ENCODE peak calls at places on chromosomes 4 and X, in seven cellular contexts. R, N, M, Q, G, D and E are unnamed samples.

GRCh38 chrX:106672527-106672926 is 54.0 kb upstream of the RNF128 start:
- DNase-seq in R (no peak), N (no peak), M (no peak), Q (no peak), G (no peak), D (no peak), E (no peak)

GRCh38 chrX:153445106-153445855 is 575 bp downstream of the TREX2 start:
- DNase-seq in R (no peak), N (no peak), M (no peak), Q (no peak), G (no peak), D (no peak), E (no peak)

GRCh38 chrX:153649915-153650782 is 3.1 kb downstream of the DUSP9 start:
- DNase-seq in R (no peak), N (no peak), M (no peak), Q (peak), G (no peak), D (no peak), E (no peak)

GRCh38 chr4:8528713-8529112 is 51.5 kb upstream of the GPR78 start:
- DNase-seq in R (no peak), N (no peak), M (no peak), Q (no peak), G (no peak), D (peak), E (no peak)

GRCh38 chrX:20011608-20012007 is 20.7 kb upstream of the BCLAF3 start:
- DNase-seq in R (no peak), N (no peak), M (no peak), Q (no peak), G (no peak), D (no peak), E (no peak)

GRCh38 chr4:140136509-140136908 is 17.5 kb downstream of the MAML3 start:
- DNase-seq in R (no peak), N (no peak), M (no peak), Q (no peak), G (no peak), D (no peak), E (no peak)

GRCh38 chr4:169106696-169107229 is 96.7 kb upstream of the CBR4 start:
- DNase-seq in R (no peak), N (no peak), M (no peak), Q (no peak), G (no peak), D (no peak), E (no peak)

GRCh38 chr4:7680106-7680505 is 245.4 kb upstream of the PSAPL1 start:
- DNase-seq in R (no peak), N (no peak), M (no peak), Q (no peak), G (no peak), D (no peak), E (no peak)

GRCh38 chr4:8391071-8391470 is 49.5 kb downstream of the ACOX3 start:
- DNase-seq in R (no peak), N (no peak), M (no peak), Q (peak), G (no peak), D (no peak), E (no peak)

GRCh38 chrX:40687169-40687568 is 39.8 kb upstream of the CXorf38 start:
- DNase-seq in R (no peak), N (no peak), M (no peak), Q (no peak), G (no peak), D (no peak), E (no peak)

GRCh38 chr4:136590440-136590839 is 941.9 kb downstream of the PCDH18 start:
- DNase-seq in R (no peak), N (no peak), M (no peak), Q (no peak), G (no peak), D (no peak), E (no peak)

GRCh38 chrX:21438792-21439191 is 64.6 kb downstream of the CNKSR2 start:
- DNase-seq in R (no peak), N (no peak), M (peak), Q (no peak), G (no peak), D (peak), E (no peak)

GRCh38 chr4:163191999-163192398 is 25.3 kb upstream of the NAF1 start:
- DNase-seq in R (no peak), N (no peak), M (no peak), Q (no peak), G (no peak), D (peak), E (no peak)

GRCh38 chrX:70954871-70955270 is 24.0 kb upstream of the SLC7A3 start:
- DNase-seq in R (no peak), N (no peak), M (no peak), Q (no peak), G (no peak), D (no peak), E (no peak)

GRCh38 chrX:70960728-70961127 is 29.8 kb upstream of the SLC7A3 start:
- DNase-seq in R (no peak), N (no peak), M (no peak), Q (peak), G (no peak), D (peak), E (no peak)
- TF ChIP-seq CTCF in R (no peak), N (no peak), M (peak), Q (no peak), G (no peak), D (no peak), E (no peak)

GRCh38 chrX:47198687-47199080 is 5.1 kb downstream of the UBA1 start:
- DNase-seq in R (no peak), N (no peak), M (no peak), Q (no peak), G (no peak), D (no peak), E (no peak)

GRCh38 chrX:47201545-47201944 is 7.9 kb downstream of the UBA1 start:
- DNase-seq in R (no peak), N (no peak), M (no peak), Q (no peak), G (no peak), D (no peak), E (no peak)

GRCh38 chrX:47199286-47199685 is 5.7 kb downstream of the UBA1 start:
- DNase-seq in R (no peak), N (no peak), M (no peak), Q (no peak), G (no peak), D (no peak), E (no peak)

GRCh38 chrX:47202316-47202715 is 8.7 kb downstream of the UBA1 start:
- DNase-seq in R (no peak), N (no peak), M (no peak), Q (no peak), G (no peak), D (no peak), E (no peak)

GRCh38 chrX:47200385-47201150 is 6.9 kb downstream of the UBA1 start:
- DNase-seq in R (no peak), N (no peak), M (no peak), Q (no peak), G (peak), D (no peak), E (no peak)
- TF ChIP-seq CTCF in R (no peak), N (no peak), M (no peak), Q (no peak), G (peak), D (no peak), E (no peak)

GRCh38 chrX:15973299-15973698 is 118.7 kb upstream of the AP1S2 start:
- DNase-seq in R (peak), N (no peak), M (peak), Q (peak), G (no peak), D (peak), E (peak)
- TF ChIP-seq CTCF in R (peak), N (peak), M (peak), Q (peak), G (peak), D (peak), E (peak)

GRCh38 chrX:78614264-78614663 is 44.9 kb downstream of the RTL3 start:
- DNase-seq in R (no peak), N (no peak), M (no peak), Q (no peak), G (no peak), D (no peak), E (no peak)
- TF ChIP-seq CTCF in R (no peak), N (no peak), M (no peak), Q (no peak), G (no peak), D (no peak), E (no peak)

DNA sequence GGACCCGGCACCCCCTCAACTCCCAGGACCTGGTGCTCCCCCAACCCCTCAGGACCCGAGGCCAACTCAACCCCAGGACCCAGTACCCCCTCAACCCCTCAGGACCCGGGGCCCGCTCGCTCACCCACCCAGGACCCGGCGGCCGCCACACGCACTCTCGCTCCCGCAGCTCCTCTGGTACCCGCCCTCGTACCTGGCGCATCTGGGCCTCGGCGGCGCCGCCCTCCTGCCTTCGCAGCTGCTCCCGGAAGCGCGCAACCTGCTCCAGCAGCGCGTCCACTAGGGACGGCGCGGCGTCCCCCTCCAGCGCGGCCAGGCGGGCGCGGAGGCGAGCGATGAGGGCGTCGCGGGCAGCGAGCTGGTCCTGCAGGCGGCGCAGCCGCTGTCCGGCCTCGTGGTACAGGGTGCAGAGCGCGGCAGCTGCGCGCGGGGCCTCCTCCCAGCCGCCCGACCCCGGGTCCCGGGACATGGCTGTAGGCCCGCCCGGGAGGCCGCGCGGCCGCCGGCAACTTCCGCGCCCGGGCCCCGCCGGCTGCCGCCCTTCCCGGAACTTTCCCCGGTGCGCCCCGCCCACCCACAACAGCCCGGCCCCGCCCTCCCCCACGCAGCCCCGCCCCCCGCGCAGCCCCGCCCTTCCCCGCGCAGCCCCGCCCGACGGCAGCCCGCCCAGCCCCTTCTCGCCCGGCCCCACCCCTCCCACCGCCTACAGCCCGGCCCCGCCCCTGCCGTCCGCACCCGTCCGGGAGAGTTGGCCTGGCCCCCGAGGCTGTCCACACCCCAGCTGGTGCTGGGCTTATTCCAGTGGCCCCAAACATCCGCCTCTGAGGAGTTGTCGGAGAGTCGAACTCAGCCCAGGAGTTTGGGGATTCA is at the start of gene TNIP2:
- DNase-seq in R (peak), N (peak), M (peak), Q (peak), G (peak), D (peak), E (peak)
- TF ChIP-seq CTCF in R (peak), N (no peak), M (peak), Q (no peak), G (peak), D (no peak), E (peak)

GRCh38 chr4:1052231-1052671 is 40.8 kb downstream of the FGFRL1 start:
- DNase-seq in R (no peak), N (no peak), M (no peak), Q (no peak), G (no peak), D (no peak), E (no peak)

GRCh38 chr4:1049591-1049905 is 38.1 kb downstream of the FGFRL1 start:
- DNase-seq in R (no peak), N (no peak), M (no peak), Q (no peak), G (no peak), D (no peak), E (no peak)

GRCh38 chr4:1048781-1049590 is 37.6 kb downstream of the FGFRL1 start:
- DNase-seq in R (no peak), N (no peak), M (no peak), Q (no peak), G (no peak), D (no peak), E (no peak)

GRCh38 chr4:1051472-1051871 is 40.0 kb downstream of the FGFRL1 start:
- DNase-seq in R (no peak), N (no peak), M (no peak), Q (no peak), G (no peak), D (no peak), E (no peak)

DNA sequence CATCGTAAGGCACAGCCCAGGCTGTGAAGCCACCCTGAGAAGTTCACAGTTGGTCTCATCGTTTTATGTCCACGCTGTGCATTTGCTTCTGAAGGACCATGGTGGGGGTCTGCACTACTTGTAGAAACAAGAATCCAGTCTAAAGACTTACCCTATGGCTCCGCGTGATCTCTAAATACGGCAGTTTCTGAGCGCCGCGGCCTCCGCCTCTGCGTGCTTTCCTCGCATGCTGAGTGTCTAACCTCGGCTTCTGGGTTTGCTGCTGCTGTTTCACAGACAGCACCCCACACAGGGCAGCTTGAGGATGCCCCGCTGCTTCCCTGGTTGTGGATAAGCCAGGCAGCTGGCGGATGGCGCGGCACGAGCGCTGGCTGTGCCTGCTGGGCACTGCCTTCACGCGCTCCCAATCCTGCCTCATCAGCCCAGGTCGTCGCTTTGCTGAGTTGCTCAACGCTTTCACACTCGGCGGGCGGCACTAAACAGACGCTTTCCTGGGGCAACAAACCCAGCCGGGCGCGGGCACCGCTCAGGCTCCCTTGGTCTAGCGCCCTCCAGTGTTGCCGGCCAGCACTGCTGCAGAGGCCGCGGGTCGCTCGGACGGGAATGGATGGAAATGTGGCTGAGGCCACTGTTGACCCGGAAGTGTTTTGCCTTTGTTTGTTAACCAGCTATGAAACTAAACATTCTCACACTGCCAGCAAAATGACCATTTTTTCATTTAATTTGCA is 39.2 kb downstream of the FGFRL1 start:
- DNase-seq in R (no peak), N (no peak), M (no peak), Q (peak), G (no peak), D (no peak), E (no peak)
- TF ChIP-seq CTCF in R (no peak), N (no peak), M (no peak), Q (no peak), G (peak), D (no peak), E (no peak)

DNA sequence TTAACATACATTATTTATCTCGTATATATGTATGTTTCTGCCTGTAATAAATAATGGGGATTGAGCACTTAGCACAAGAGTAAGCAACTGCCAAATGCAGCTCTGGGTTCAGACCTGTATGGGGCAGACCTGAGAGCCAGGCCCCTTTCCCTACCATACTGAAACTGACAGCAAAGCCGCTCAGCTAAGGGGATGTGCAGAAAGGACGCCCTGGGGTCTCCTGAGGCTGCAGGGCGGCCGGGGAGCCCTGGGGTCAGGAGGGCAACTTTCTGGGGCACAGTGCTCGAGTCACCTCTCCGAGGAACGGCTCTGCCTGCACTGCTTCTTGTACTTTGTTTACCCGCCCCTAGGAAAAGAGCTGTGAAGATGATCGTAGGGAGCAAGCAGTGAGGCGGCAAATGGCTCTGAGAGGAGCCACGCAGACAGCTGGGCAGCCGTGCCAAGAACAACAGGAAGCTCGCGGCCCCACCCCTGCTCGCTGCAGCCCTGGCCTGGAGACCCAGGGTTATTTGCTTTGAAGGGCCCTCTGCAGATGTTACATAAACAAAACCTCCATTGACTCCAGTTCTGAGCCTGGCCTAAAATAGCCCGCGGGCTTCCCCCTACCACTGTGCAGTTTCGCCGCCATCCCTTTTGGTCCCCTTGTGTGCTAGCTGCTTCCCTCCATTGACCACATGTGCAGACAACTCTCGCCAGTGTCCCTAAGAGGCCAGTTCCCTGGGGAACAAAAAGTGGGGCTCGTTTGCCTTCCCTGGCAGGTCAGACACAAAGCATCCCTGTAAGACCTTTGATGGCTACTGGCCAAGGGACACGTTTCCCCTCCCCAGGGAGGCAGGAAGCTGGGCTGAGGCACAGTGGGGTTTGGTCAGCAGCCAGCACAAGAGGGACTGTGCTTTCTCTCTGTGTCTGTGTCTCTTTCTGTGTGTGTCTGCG is 111.3 kb upstream of the LNX1 start:
- DNase-seq in R (peak), N (peak), M (peak), Q (peak), G (peak), D (peak), E (peak)
- TF ChIP-seq CTCF in R (no peak), N (no peak), M (peak), Q (no peak), G (no peak), D (peak), E (no peak)

DNA sequence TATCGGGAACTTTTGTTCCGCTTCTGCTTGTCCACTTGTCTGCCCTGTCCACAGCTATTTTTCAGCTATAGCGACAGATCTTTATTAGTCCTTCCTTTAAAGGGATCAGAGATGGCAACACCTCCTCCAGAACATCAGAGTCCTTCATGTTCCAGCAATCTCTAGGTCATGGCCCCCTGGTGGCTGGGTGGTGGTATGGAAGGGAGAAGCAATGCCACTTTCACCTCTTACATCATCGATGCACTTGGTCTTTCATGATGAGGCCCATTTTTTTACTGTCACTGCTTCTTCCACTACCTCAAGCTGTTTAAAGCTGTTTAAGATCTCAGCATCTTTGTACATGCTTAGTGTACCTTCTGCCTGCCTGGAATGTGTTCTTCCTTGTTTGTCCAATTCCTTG is 106.7 kb downstream of the ARHGAP6 start:
- DNase-seq in R (no peak), N (no peak), M (peak), Q (no peak), G (no peak), D (peak), E (peak)
- TF ChIP-seq CTCF in R (no peak), N (no peak), M (peak), Q (no peak), G (no peak), D (peak), E (no peak)

DNA sequence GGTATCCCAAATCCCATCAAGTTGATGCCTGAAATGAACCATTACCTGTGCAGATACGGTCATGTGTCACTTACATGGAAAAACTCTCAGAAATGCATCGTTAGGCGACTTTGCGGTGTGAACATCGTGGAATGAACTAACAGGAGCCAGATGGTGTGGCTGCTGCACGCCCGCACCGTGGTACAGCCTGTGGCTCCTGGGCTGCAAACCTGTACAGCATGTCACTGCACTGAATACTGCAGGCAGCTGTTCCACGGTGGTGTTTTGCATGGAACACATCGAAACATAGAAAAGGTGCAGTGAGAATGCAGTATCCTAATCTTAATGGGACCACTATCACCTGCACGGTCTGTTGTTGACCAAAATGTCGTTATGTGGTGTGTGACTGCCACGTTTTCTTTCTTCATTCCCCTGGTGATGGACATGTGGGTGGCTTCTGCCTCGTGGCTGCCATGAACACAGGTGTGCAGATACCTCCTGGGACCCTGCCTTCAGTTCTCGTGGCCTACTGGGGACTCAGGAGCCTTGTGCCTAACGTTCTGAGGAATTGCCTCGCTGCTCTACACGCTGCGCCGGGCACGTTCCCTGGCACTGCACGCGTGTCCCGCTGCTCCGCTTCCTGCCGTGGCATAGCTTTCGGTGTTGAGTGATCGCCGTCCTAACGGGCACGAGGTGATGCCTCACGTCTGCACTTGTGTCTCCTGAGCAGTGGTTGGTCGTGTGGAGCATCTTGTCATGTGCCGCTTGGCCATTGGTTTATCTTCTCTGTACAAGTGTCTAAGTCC is 18.5 kb downstream of the MAEA start:
- DNase-seq in R (no peak), N (no peak), M (no peak), Q (no peak), G (no peak), D (no peak), E (no peak)
- TF ChIP-seq CTCF in R (no peak), N (no peak), M (no peak), Q (no peak), G (no peak), D (no peak), E (no peak)

DNA sequence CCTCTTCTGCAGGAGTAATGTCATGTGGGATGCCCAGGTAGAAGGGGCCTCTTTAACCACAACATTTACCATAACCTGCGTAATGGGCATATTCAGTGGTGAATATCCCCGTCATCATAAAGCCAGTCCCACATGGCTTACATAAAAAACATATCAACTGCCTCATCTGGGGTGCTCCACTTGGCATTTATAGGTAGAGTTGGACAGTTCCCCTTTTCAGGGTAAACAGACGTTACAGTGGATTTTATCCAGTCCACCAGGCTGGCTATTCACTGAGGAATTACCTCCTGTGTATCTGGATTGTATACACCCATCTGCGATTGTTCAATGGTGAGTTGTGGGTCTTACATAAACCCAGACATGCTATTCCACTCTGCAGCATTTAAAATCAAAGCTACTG is 70.7 kb upstream of the ANKRD17 start:
- DNase-seq in R (no peak), N (no peak), M (no peak), Q (no peak), G (no peak), D (no peak), E (no peak)
- TF ChIP-seq CTCF in R (no peak), N (no peak), M (no peak), Q (no peak), G (no peak), D (no peak), E (no peak)